ENCODE peak calls at places on chromosomes 11 and 22, in four cellular contexts. One of them, this sample, is unnamed.

GRCh38 chr22:20866716-20867115 is 7.9 kb downstream of the SNAP29 start:
- DNase-seq in GM12878: no peak
- DNase-seq in stimulated activated CD4-positive, alpha-beta T cell treated with anti-CD3 and anti-CD28 coated beads, Interleukin-15, amount 100 ng/mL, for 1 hour: no peak
- DNase-seq in brain pericyte: no peak
- DNase-seq in this sample: no peak

GRCh38 chr22:32327066-32327465 is 30.6 kb upstream of the RFPL3 start:
- DNase-seq in GM12878: no peak
- DNase-seq in brain pericyte: no peak
- DNase-seq in stimulated activated CD4-positive, alpha-beta T cell treated with anti-CD3 and anti-CD28 coated beads, Interleukin-15, amount 100 ng/mL, for 1 hour: no peak
- DNase-seq in this sample: no peak

GRCh38 chr11:8766993-8767374 is 84.4 kb downstream of the RPL27A start:
- DNase-seq in GM12878: no peak
- DNase-seq in stimulated activated CD4-positive, alpha-beta T cell treated with anti-CD3 and anti-CD28 coated beads, Interleukin-15, amount 100 ng/mL, for 1 hour: no peak
- DNase-seq in brain pericyte: no peak
- DNase-seq in this sample: no peak

GRCh38 chr11:123608371-123608770 is 46.1 kb downstream of the SCN3B start:
- DNase-seq in GM12878: no peak
- DNase-seq in brain pericyte: no peak
- DNase-seq in stimulated activated CD4-positive, alpha-beta T cell treated with anti-CD3 and anti-CD28 coated beads, Interleukin-15, amount 100 ng/mL, for 1 hour: no peak
- DNase-seq in this sample: no peak

GRCh38 chr11:120540744-120541143 is 29.2 kb downstream of the GRIK4 start:
- DNase-seq in brain pericyte: no peak
- DNase-seq in stimulated activated CD4-positive, alpha-beta T cell treated with anti-CD3 and anti-CD28 coated beads, Interleukin-15, amount 100 ng/mL, for 1 hour: no peak
- DNase-seq in GM12878: no peak
- DNase-seq in this sample: no peak

GRCh38 chr11:120229451-120230424 is 10.2 kb upstream of the POU2F3 start:
- DNase-seq in stimulated activated CD4-positive, alpha-beta T cell treated with anti-CD3 and anti-CD28 coated beads, Interleukin-15, amount 100 ng/mL, for 1 hour: no peak
- DNase-seq in brain pericyte: no peak
- DNase-seq in GM12878: no peak
- DNase-seq in this sample: no peak

GRCh38 chr22:50236731-50237409 is 8.0 kb downstream of the TUBGCP6 start:
- DNase-seq in GM12878: no peak
- DNase-seq in brain pericyte: no peak
- DNase-seq in stimulated activated CD4-positive, alpha-beta T cell treated with anti-CD3 and anti-CD28 coated beads, Interleukin-15, amount 100 ng/mL, for 1 hour: no peak
- DNase-seq in this sample: no peak

GRCh38 chr11:64000026-64000739 is 13.9 kb downstream of the OTUB1 start:
- DNase-seq in brain pericyte: no peak
- DNase-seq in stimulated activated CD4-positive, alpha-beta T cell treated with anti-CD3 and anti-CD28 coated beads, Interleukin-15, amount 100 ng/mL, for 1 hour: peak; percentile 59
- DNase-seq in GM12878: no peak
- DNase-seq in this sample: no peak

GRCh38 chr22:38754247-38755154 is 1.3 kb downstream of the SUN2 start:
- DNase-seq in brain pericyte: no peak
- DNase-seq in stimulated activated CD4-positive, alpha-beta T cell treated with anti-CD3 and anti-CD28 coated beads, Interleukin-15, amount 100 ng/mL, for 1 hour: no peak
- DNase-seq in GM12878: no peak
- DNase-seq in this sample: no peak

GRCh38 chr11:122785156-122785605 is 53.1 kb upstream of the CRTAM start:
- DNase-seq in brain pericyte: no peak
- DNase-seq in GM12878: no peak
- DNase-seq in stimulated activated CD4-positive, alpha-beta T cell treated with anti-CD3 and anti-CD28 coated beads, Interleukin-15, amount 100 ng/mL, for 1 hour: no peak
- DNase-seq in this sample: no peak

GRCh38 chr11:103898577-103899336 is 137.7 kb upstream of the DDI1 start:
- DNase-seq in GM12878: peak; percentile 56
- DNase-seq in brain pericyte: no peak
- DNase-seq in stimulated activated CD4-positive, alpha-beta T cell treated with anti-CD3 and anti-CD28 coated beads, Interleukin-15, amount 100 ng/mL, for 1 hour: no peak
- DNase-seq in this sample: no peak

GRCh38 chr11:93017821-93018690 is 48.6 kb downstream of the MTNR1B start:
- DNase-seq in brain pericyte: no peak
- DNase-seq in GM12878: no peak
- DNase-seq in stimulated activated CD4-positive, alpha-beta T cell treated with anti-CD3 and anti-CD28 coated beads, Interleukin-15, amount 100 ng/mL, for 1 hour: no peak
- DNase-seq in this sample: no peak

GRCh38 chr11:95891423-95892177 is 32.3 kb downstream of the MTMR2 start:
- DNase-seq in GM12878: no peak
- DNase-seq in brain pericyte: no peak
- DNase-seq in stimulated activated CD4-positive, alpha-beta T cell treated with anti-CD3 and anti-CD28 coated beads, Interleukin-15, amount 100 ng/mL, for 1 hour: no peak
- DNase-seq in this sample: no peak

GRCh38 chr11:132972565-132972964 is 559.7 kb downstream of the OPCML start:
- DNase-seq in GM12878: no peak
- DNase-seq in stimulated activated CD4-positive, alpha-beta T cell treated with anti-CD3 and anti-CD28 coated beads, Interleukin-15, amount 100 ng/mL, for 1 hour: no peak
- DNase-seq in brain pericyte: no peak
- DNase-seq in this sample: no peak

GRCh38 chr11:34249439-34250073 is 108.3 kb downstream of the ABTB2 start:
- DNase-seq in GM12878: no peak
- DNase-seq in stimulated activated CD4-positive, alpha-beta T cell treated with anti-CD3 and anti-CD28 coated beads, Interleukin-15, amount 100 ng/mL, for 1 hour: no peak
- DNase-seq in brain pericyte: no peak
- DNase-seq in this sample: no peak

GRCh38 chr11:79663012-79663411 is 222.2 kb upstream of the TENM4 start:
- DNase-seq in stimulated activated CD4-positive, alpha-beta T cell treated with anti-CD3 and anti-CD28 coated beads, Interleukin-15, amount 100 ng/mL, for 1 hour: no peak
- DNase-seq in GM12878: no peak
- DNase-seq in brain pericyte: no peak
- DNase-seq in this sample: no peak

GRCh38 chr11:126978911-126979310 is 21.7 kb downstream of the KIRREL3 start:
- DNase-seq in stimulated activated CD4-positive, alpha-beta T cell treated with anti-CD3 and anti-CD28 coated beads, Interleukin-15, amount 100 ng/mL, for 1 hour: no peak
- DNase-seq in brain pericyte: no peak
- DNase-seq in GM12878: no peak
- DNase-seq in this sample: no peak

GRCh38 chr11:1867381-1867780 is 14.5 kb downstream of the LSP1 start:
- DNase-seq in stimulated activated CD4-positive, alpha-beta T cell treated with anti-CD3 and anti-CD28 coated beads, Interleukin-15, amount 100 ng/mL, for 1 hour: no peak
- DNase-seq in GM12878: no peak
- DNase-seq in brain pericyte: no peak
- DNase-seq in this sample: no peak

GRCh38 chr11:65884716-65885092 is 3.6 kb downstream of the FIBP start:
- DNase-seq in GM12878: no peak
- DNase-seq in stimulated activated CD4-positive, alpha-beta T cell treated with anti-CD3 and anti-CD28 coated beads, Interleukin-15, amount 100 ng/mL, for 1 hour: peak; percentile 72
- DNase-seq in brain pericyte: no peak
- DNase-seq in this sample: no peak

GRCh38 chr11:442611-443081 is 835 bp upstream of the ANO9 start:
- DNase-seq in stimulated activated CD4-positive, alpha-beta T cell treated with anti-CD3 and anti-CD28 coated beads, Interleukin-15, amount 100 ng/mL, for 1 hour: no peak
- DNase-seq in GM12878: no peak
- DNase-seq in brain pericyte: no peak
- DNase-seq in this sample: no peak

GRCh38 chr11:69496631-69497220 is 15.3 kb downstream of the LINC01488 start:
- DNase-seq in GM12878: no peak
- DNase-seq in brain pericyte: no peak
- DNase-seq in stimulated activated CD4-positive, alpha-beta T cell treated with anti-CD3 and anti-CD28 coated beads, Interleukin-15, amount 100 ng/mL, for 1 hour: no peak
- DNase-seq in this sample: no peak

GRCh38 chr22:49214976-49215375 is 612.7 kb downstream of the BRD1 start:
- DNase-seq in brain pericyte: no peak
- DNase-seq in stimulated activated CD4-positive, alpha-beta T cell treated with anti-CD3 and anti-CD28 coated beads, Interleukin-15, amount 100 ng/mL, for 1 hour: no peak
- DNase-seq in GM12878: no peak
- DNase-seq in this sample: no peak

GRCh38 chr11:123434911-123435310 is 4.8 kb downstream of the GRAMD1B start:
- DNase-seq in stimulated activated CD4-positive, alpha-beta T cell treated with anti-CD3 and anti-CD28 coated beads, Interleukin-15, amount 100 ng/mL, for 1 hour: no peak
- DNase-seq in GM12878: no peak
- DNase-seq in brain pericyte: no peak
- DNase-seq in this sample: no peak